ENCODE peak calls at places on chromosomes 6 and 20, in ten cellular contexts. M is suprapubic skin, L is prostate gland, G is sigmoid colon, E is stomach, Y is HCT116, C is GM23338, J is SK-N-SH, N is endothelial cell of umbilical vein, K is spleen. T is an unnamed sample.

GRCh38 chr6:51528556-51528955 is 558.9 kb downstream of the PKHD1 start:
- DNase-seq in M (no peak), L (no peak), G (no peak), E (no peak), Y (no peak), C (no peak), J (no peak), N (no peak), K (no peak), T (no peak)

GRCh38 chr20:17655286-17655651 is 26.8 kb downstream of the RRBP1 start:
- DNase-seq in M (no peak), L (no peak), G (peak; percentile 39), E (no peak), Y (no peak), C (peak; percentile 50), J (peak; percentile 5), N (no peak), K (peak; percentile 36), T (no peak)

GRCh38 chr6:53986165-53986720 is 125.0 kb upstream of the MLIP start:
- DNase-seq in M (no peak), L (peak; percentile 18), G (no peak), E (no peak), Y (peak; percentile 34), C (peak; percentile 72), J (peak; percentile 2), N (peak; percentile 75), K (no peak), T (no peak)

GRCh38 chr6:45631396-45631795 is 253.7 kb upstream of the SUPT3H start:
- DNase-seq in M (no peak), L (no peak), G (no peak), E (no peak), Y (no peak), C (no peak), J (no peak), N (no peak), K (no peak), T (no peak)

GRCh38 chr6:127950566-127951141 is 49.8 kb upstream of the THEMIS start:
- DNase-seq in M (no peak), L (no peak), G (no peak), E (no peak), Y (no peak), C (no peak), J (no peak), N (no peak), K (no peak), T (no peak)

GRCh38 chr6:50913105-50913770 is 94.6 kb downstream of the TFAP2B start:
- DNase-seq in M (no peak), L (no peak), G (no peak), E (no peak), Y (no peak), C (no peak), J (no peak), N (no peak), K (no peak), T (no peak)

GRCh38 chr20:3854462-3854870 is 7.8 kb downstream of the MAVS start:
- DNase-seq in M (no peak), L (no peak), G (no peak), E (no peak), Y (no peak), C (peak; percentile 52), J (no peak), N (no peak), K (no peak), T (no peak)

GRCh38 chr6:132209351-132209750 is 191.9 kb downstream of the MOXD1 start:
- DNase-seq in M (no peak), L (no peak), G (no peak), E (no peak), Y (peak; percentile 54), C (no peak), J (no peak), N (no peak), K (no peak), T (no peak)

GRCh38 chr20:10466325-10466724 is 31.2 kb downstream of the SLX4IP start:
- DNase-seq in M (no peak), L (no peak), G (no peak), E (no peak), Y (no peak), C (peak; percentile 87), J (no peak), N (peak; percentile 86), K (no peak), T (no peak)

GRCh38 chr6:42788671-42789070 is 6.8 kb downstream of the BICRAL start:
- DNase-seq in M (no peak), L (no peak), G (peak; percentile 35), E (no peak), Y (no peak), C (no peak), J (no peak), N (no peak), K (no peak), T (no peak)

GRCh38 chr6:42784739-42785498 is 3.1 kb downstream of the BICRAL start:
- DNase-seq in M (no peak), L (no peak), G (no peak), E (no peak), Y (no peak), C (no peak), J (no peak), N (no peak), K (peak; percentile 74), T (no peak)

GRCh38 chr6:42783876-42784738 is 2.3 kb downstream of the BICRAL start:
- DNase-seq in M (no peak), L (no peak), G (no peak), E (no peak), Y (no peak), C (no peak), J (no peak), N (peak; percentile 51), K (no peak), T (peak; percentile 93)

GRCh38 chr6:42786525-42786985 is 4.7 kb downstream of the BICRAL start:
- DNase-seq in M (no peak), L (no peak), G (no peak), E (no peak), Y (no peak), C (no peak), J (no peak), N (no peak), K (no peak), T (no peak)

DNA sequence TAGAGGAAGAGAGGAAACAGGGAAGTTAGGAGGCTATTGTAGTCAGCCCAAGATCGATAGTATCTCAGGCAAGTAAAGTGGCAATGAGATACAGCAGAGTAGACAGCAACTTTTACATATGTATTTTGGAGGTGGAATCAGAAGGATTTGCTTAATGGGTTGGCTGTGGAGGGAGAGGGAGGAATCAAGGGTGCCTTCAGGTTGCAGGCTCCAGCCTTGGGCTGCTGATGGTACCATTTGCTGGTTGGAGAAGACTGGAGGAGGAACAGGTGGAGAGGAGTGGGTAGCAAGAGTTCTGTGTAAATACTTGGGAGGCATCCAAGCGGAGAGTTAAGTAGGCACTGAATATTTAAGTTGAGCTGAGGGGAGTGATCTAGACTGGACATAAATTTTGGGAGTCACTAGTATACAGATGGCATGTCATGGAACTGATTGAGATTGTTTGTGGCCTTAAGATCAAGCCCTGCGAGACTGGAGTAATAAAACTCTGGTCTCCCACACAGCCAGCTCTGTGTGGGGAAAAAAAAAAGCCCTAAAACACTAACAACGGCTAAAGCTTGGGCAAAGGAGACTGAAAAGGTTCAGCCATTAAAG is 5.3 kb downstream of the BICRAL start:
- DNase-seq in M (no peak), L (no peak), G (no peak), E (no peak), Y (no peak), C (no peak), J (no peak), N (no peak), K (no peak), T (no peak)
- TF ChIP-seq POLR2AphosphoS5 in M (no peak), L (no peak), G (no peak), E (no peak), Y (peak; percentile 16), C (no peak), J (no peak), N (no peak), K (no peak), T (no peak)

GRCh38 chr20:35146922-35147574 is at the start of gene EDEM2:
- DNase-seq in M (peak; percentile 95), L (peak; percentile 91), G (peak; percentile 97), E (peak; percentile 94), Y (peak; percentile 92), C (peak; percentile 96), J (peak; percentile 95), N (peak; percentile 93), K (peak; percentile 97), T (peak; percentile 98)
- H3K27ac ChIP-seq in M (peak within 1 kb of the TSS; percentile 83), L (peak within 1 kb of the TSS; percentile 71), G (peak within 1 kb of the TSS; percentile 82), E (peak within 1 kb of the TSS; percentile 89), Y (peak within 1 kb of the TSS; percentile 78), C (peak within 1 kb of the TSS; percentile 85), J (peak within 1 kb of the TSS; percentile 64), N (peak within 1 kb of the TSS; percentile 81), K (peak within 1 kb of the TSS; percentile 88), T (peak within 1 kb of the TSS; percentile 87)

GRCh38 chr6:108884211-108885059 is 36.2 kb downstream of the ARMC2 start:
- DNase-seq in M (no peak), L (no peak), G (no peak), E (no peak), Y (no peak), C (peak; percentile 56), J (no peak), N (no peak), K (no peak), T (no peak)

GRCh38 chr6:108878942-108879341 is 30.7 kb downstream of the ARMC2 start:
- DNase-seq in M (no peak), L (no peak), G (no peak), E (no peak), Y (no peak), C (no peak), J (no peak), N (no peak), K (no peak), T (no peak)

GRCh38 chr6:108888052-108888451 is 39.8 kb downstream of the ARMC2 start:
- DNase-seq in M (no peak), L (no peak), G (no peak), E (no peak), Y (no peak), C (no peak), J (no peak), N (no peak), K (no peak), T (no peak)

GRCh38 chr6:108888745-108889144 is 40.5 kb downstream of the ARMC2 start:
- DNase-seq in M (no peak), L (no peak), G (no peak), E (no peak), Y (no peak), C (no peak), J (no peak), N (no peak), K (no peak), T (no peak)

GRCh38 chr6:108883172-108883571 is 35.0 kb downstream of the ARMC2 start:
- DNase-seq in M (no peak), L (no peak), G (no peak), E (no peak), Y (no peak), C (no peak), J (no peak), N (no peak), K (no peak), T (no peak)
- TF ChIP-seq POLR2AphosphoS5 in M (no peak), L (no peak), G (no peak), E (no peak), Y (no peak), C (no peak), J (no peak), N (no peak), K (no peak), T (no peak)

DNA sequence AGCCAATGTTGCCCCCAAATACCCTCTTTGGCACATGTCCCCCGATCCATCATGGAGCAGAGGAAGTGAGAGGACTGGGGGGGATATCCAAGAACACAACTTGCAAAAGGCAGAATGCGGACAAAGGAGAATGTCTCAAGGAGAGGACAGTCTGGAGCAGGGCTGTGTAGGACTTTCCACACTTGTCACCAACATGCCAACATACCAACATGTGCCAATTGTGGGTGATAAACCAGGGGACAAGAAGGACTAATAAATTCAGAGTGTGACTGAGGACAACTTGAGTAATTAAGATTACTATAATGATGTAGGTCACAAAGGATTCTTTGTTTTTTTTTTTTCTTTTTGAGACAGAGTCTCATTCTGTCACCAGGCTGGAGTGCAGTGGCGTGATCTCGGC is 8.8 kb downstream of the SLC26A8 start:
- DNase-seq in M (no peak), L (no peak), G (no peak), E (no peak), Y (no peak), C (no peak), J (no peak), N (no peak), K (no peak), T (no peak)
- H3K27ac ChIP-seq in M (no peak overlapping the region), L (no peak overlapping the region), G (no peak overlapping the region), E (no peak overlapping the region), Y (no peak overlapping the region), C (no peak overlapping the region), J (no peak overlapping the region), N (no peak overlapping the region), K (no peak overlapping the region), T (no peak overlapping the region)

T was measured in esophagus muscularis mucosa.